ENCODE peak calls at places on chromosomes 4 and X, in eight cellular contexts. One of them, this sample, is unnamed.

GRCh38 chrX:42759881-42760280 is 18.1 kb downstream of the PPP1R2C start:
- DNase-seq in naive thymus-derived CD4-positive, alpha-beta T cell: no peak
- DNase-seq in GM10248: no peak
- DNase-seq in NCI-H2171 treated with DMSO at 0.1 percent for 48 hours: no peak
- DNase-seq in activated T-cell treated with anti-CD3 and anti-CD28 coated beads for 1 hour: no peak
- DNase-seq in right lobe of liver: no peak
- DNase-seq in stimulated activated CD4-positive, alpha-beta T cell treated with anti-CD3 and anti-CD28 coated beads, Interleukin-1b, Interleukin-23, amount 100 ng/mL, for 1 hour: no peak
- DNase-seq in activated CD8-positive, alpha-beta memory T cell treated with anti-CD3 and anti-CD28 coated beads for 1 hour: no peak
- DNase-seq in this sample: no peak

GRCh38 chr4:75678473-75678872 is 5.3 kb upstream of the G3BP2 start:
- DNase-seq in naive thymus-derived CD4-positive, alpha-beta T cell: no peak
- DNase-seq in GM10248: no peak
- DNase-seq in NCI-H2171 treated with DMSO at 0.1 percent for 48 hours: no peak
- DNase-seq in activated T-cell treated with anti-CD3 and anti-CD28 coated beads for 1 hour: no peak
- DNase-seq in right lobe of liver: no peak
- DNase-seq in stimulated activated CD4-positive, alpha-beta T cell treated with anti-CD3 and anti-CD28 coated beads, Interleukin-1b, Interleukin-23, amount 100 ng/mL, for 1 hour: no peak
- DNase-seq in activated CD8-positive, alpha-beta memory T cell treated with anti-CD3 and anti-CD28 coated beads for 1 hour: no peak
- DNase-seq in this sample: no peak

GRCh38 chr4:147110968-147111367 is 165.3 kb upstream of the TTC29 start:
- DNase-seq in naive thymus-derived CD4-positive, alpha-beta T cell: no peak
- DNase-seq in GM10248: no peak
- DNase-seq in NCI-H2171 treated with DMSO at 0.1 percent for 48 hours: no peak
- DNase-seq in activated T-cell treated with anti-CD3 and anti-CD28 coated beads for 1 hour: no peak
- DNase-seq in right lobe of liver: no peak
- DNase-seq in stimulated activated CD4-positive, alpha-beta T cell treated with anti-CD3 and anti-CD28 coated beads, Interleukin-1b, Interleukin-23, amount 100 ng/mL, for 1 hour: no peak
- DNase-seq in activated CD8-positive, alpha-beta memory T cell treated with anti-CD3 and anti-CD28 coated beads for 1 hour: no peak
- DNase-seq in this sample: no peak

GRCh38 chr4:13539047-13539720 is 5.1 kb downstream of the NKX3-2 start:
- DNase-seq in naive thymus-derived CD4-positive, alpha-beta T cell: no peak
- DNase-seq in GM10248: peak; percentile 18
- DNase-seq in NCI-H2171 treated with DMSO at 0.1 percent for 48 hours: no peak
- DNase-seq in activated T-cell treated with anti-CD3 and anti-CD28 coated beads for 1 hour: no peak
- DNase-seq in right lobe of liver: no peak
- DNase-seq in stimulated activated CD4-positive, alpha-beta T cell treated with anti-CD3 and anti-CD28 coated beads, Interleukin-1b, Interleukin-23, amount 100 ng/mL, for 1 hour: no peak
- DNase-seq in activated CD8-positive, alpha-beta memory T cell treated with anti-CD3 and anti-CD28 coated beads for 1 hour: no peak
- DNase-seq in this sample: no peak

GRCh38 chrX:30570505-30570904 is 7.1 kb downstream of the TASL start:
- DNase-seq in naive thymus-derived CD4-positive, alpha-beta T cell: peak; percentile 33
- DNase-seq in GM10248: no peak
- DNase-seq in NCI-H2171 treated with DMSO at 0.1 percent for 48 hours: peak; percentile 3
- DNase-seq in activated T-cell treated with anti-CD3 and anti-CD28 coated beads for 1 hour: no peak
- DNase-seq in right lobe of liver: no peak
- DNase-seq in stimulated activated CD4-positive, alpha-beta T cell treated with anti-CD3 and anti-CD28 coated beads, Interleukin-1b, Interleukin-23, amount 100 ng/mL, for 1 hour: no peak
- DNase-seq in activated CD8-positive, alpha-beta memory T cell treated with anti-CD3 and anti-CD28 coated beads for 1 hour: no peak
- DNase-seq in this sample: no peak

GRCh38 chr4:25313194-25313895 is 771 bp downstream of the ZCCHC4 start:
- DNase-seq in naive thymus-derived CD4-positive, alpha-beta T cell: no peak
- DNase-seq in GM10248: no peak
- DNase-seq in NCI-H2171 treated with DMSO at 0.1 percent for 48 hours: no peak
- DNase-seq in activated T-cell treated with anti-CD3 and anti-CD28 coated beads for 1 hour: no peak
- DNase-seq in right lobe of liver: no peak
- DNase-seq in stimulated activated CD4-positive, alpha-beta T cell treated with anti-CD3 and anti-CD28 coated beads, Interleukin-1b, Interleukin-23, amount 100 ng/mL, for 1 hour: no peak
- DNase-seq in activated CD8-positive, alpha-beta memory T cell treated with anti-CD3 and anti-CD28 coated beads for 1 hour: no peak
- DNase-seq in this sample: no peak

GRCh38 chr4:82851318-82851717 is 39.6 kb downstream of the SEC31A start:
- DNase-seq in naive thymus-derived CD4-positive, alpha-beta T cell: no peak
- DNase-seq in GM10248: no peak
- DNase-seq in NCI-H2171 treated with DMSO at 0.1 percent for 48 hours: no peak
- DNase-seq in activated T-cell treated with anti-CD3 and anti-CD28 coated beads for 1 hour: no peak
- DNase-seq in right lobe of liver: no peak
- DNase-seq in stimulated activated CD4-positive, alpha-beta T cell treated with anti-CD3 and anti-CD28 coated beads, Interleukin-1b, Interleukin-23, amount 100 ng/mL, for 1 hour: no peak
- DNase-seq in activated CD8-positive, alpha-beta memory T cell treated with anti-CD3 and anti-CD28 coated beads for 1 hour: no peak
- DNase-seq in this sample: no peak

GRCh38 chrX:119401569-119401968 is 2.4 kb downstream of the SLC25A43 start:
- DNase-seq in naive thymus-derived CD4-positive, alpha-beta T cell: no peak
- DNase-seq in GM10248: no peak
- DNase-seq in NCI-H2171 treated with DMSO at 0.1 percent for 48 hours: no peak
- DNase-seq in activated T-cell treated with anti-CD3 and anti-CD28 coated beads for 1 hour: no peak
- DNase-seq in right lobe of liver: no peak
- DNase-seq in stimulated activated CD4-positive, alpha-beta T cell treated with anti-CD3 and anti-CD28 coated beads, Interleukin-1b, Interleukin-23, amount 100 ng/mL, for 1 hour: no peak
- DNase-seq in activated CD8-positive, alpha-beta memory T cell treated with anti-CD3 and anti-CD28 coated beads for 1 hour: no peak
- DNase-seq in this sample: no peak

GRCh38 chr4:63063765-63064164 is 1345.5 kb downstream of the TECRL start:
- DNase-seq in naive thymus-derived CD4-positive, alpha-beta T cell: no peak
- DNase-seq in GM10248: no peak
- DNase-seq in NCI-H2171 treated with DMSO at 0.1 percent for 48 hours: no peak
- DNase-seq in activated T-cell treated with anti-CD3 and anti-CD28 coated beads for 1 hour: no peak
- DNase-seq in right lobe of liver: no peak
- DNase-seq in stimulated activated CD4-positive, alpha-beta T cell treated with anti-CD3 and anti-CD28 coated beads, Interleukin-1b, Interleukin-23, amount 100 ng/mL, for 1 hour: no peak
- DNase-seq in activated CD8-positive, alpha-beta memory T cell treated with anti-CD3 and anti-CD28 coated beads for 1 hour: no peak
- DNase-seq in this sample: no peak

GRCh38 chr4:77617203-77617602 is 11.6 kb downstream of the CXCL13 start:
- DNase-seq in naive thymus-derived CD4-positive, alpha-beta T cell: no peak
- DNase-seq in GM10248: no peak
- DNase-seq in NCI-H2171 treated with DMSO at 0.1 percent for 48 hours: no peak
- DNase-seq in activated T-cell treated with anti-CD3 and anti-CD28 coated beads for 1 hour: no peak
- DNase-seq in right lobe of liver: no peak
- DNase-seq in stimulated activated CD4-positive, alpha-beta T cell treated with anti-CD3 and anti-CD28 coated beads, Interleukin-1b, Interleukin-23, amount 100 ng/mL, for 1 hour: no peak
- DNase-seq in activated CD8-positive, alpha-beta memory T cell treated with anti-CD3 and anti-CD28 coated beads for 1 hour: no peak
- DNase-seq in this sample: no peak

GRCh38 chr4:114921790-114922581 is 191.4 kb downstream of the NDST4 start:
- DNase-seq in naive thymus-derived CD4-positive, alpha-beta T cell: no peak
- DNase-seq in GM10248: no peak
- DNase-seq in NCI-H2171 treated with DMSO at 0.1 percent for 48 hours: peak; percentile 93
- DNase-seq in activated T-cell treated with anti-CD3 and anti-CD28 coated beads for 1 hour: no peak
- DNase-seq in right lobe of liver: peak; percentile 18
- DNase-seq in stimulated activated CD4-positive, alpha-beta T cell treated with anti-CD3 and anti-CD28 coated beads, Interleukin-1b, Interleukin-23, amount 100 ng/mL, for 1 hour: no peak
- DNase-seq in activated CD8-positive, alpha-beta memory T cell treated with anti-CD3 and anti-CD28 coated beads for 1 hour: no peak
- DNase-seq in this sample: no peak

GRCh38 chrX:9829308-9830267 is 43.4 kb downstream of the SHROOM2 start:
- DNase-seq in naive thymus-derived CD4-positive, alpha-beta T cell: no peak
- DNase-seq in GM10248: peak; percentile 62
- DNase-seq in NCI-H2171 treated with DMSO at 0.1 percent for 48 hours: no peak
- DNase-seq in activated T-cell treated with anti-CD3 and anti-CD28 coated beads for 1 hour: no peak
- DNase-seq in right lobe of liver: no peak
- DNase-seq in stimulated activated CD4-positive, alpha-beta T cell treated with anti-CD3 and anti-CD28 coated beads, Interleukin-1b, Interleukin-23, amount 100 ng/mL, for 1 hour: no peak
- DNase-seq in activated CD8-positive, alpha-beta memory T cell treated with anti-CD3 and anti-CD28 coated beads for 1 hour: no peak
- DNase-seq in this sample: no peak

GRCh38 chr4:41632481-41633073 is 94.6 kb downstream of the LIMCH1 start:
- DNase-seq in naive thymus-derived CD4-positive, alpha-beta T cell: no peak
- DNase-seq in GM10248: no peak
- DNase-seq in NCI-H2171 treated with DMSO at 0.1 percent for 48 hours: no peak
- DNase-seq in activated T-cell treated with anti-CD3 and anti-CD28 coated beads for 1 hour: no peak
- DNase-seq in right lobe of liver: no peak
- DNase-seq in stimulated activated CD4-positive, alpha-beta T cell treated with anti-CD3 and anti-CD28 coated beads, Interleukin-1b, Interleukin-23, amount 100 ng/mL, for 1 hour: no peak
- DNase-seq in activated CD8-positive, alpha-beta memory T cell treated with anti-CD3 and anti-CD28 coated beads for 1 hour: no peak
- DNase-seq in this sample: no peak

GRCh38 chr4:24160358-24160757 is 270.5 kb upstream of the PPARGC1A start:
- DNase-seq in naive thymus-derived CD4-positive, alpha-beta T cell: no peak
- DNase-seq in GM10248: no peak
- DNase-seq in NCI-H2171 treated with DMSO at 0.1 percent for 48 hours: no peak
- DNase-seq in activated T-cell treated with anti-CD3 and anti-CD28 coated beads for 1 hour: no peak
- DNase-seq in right lobe of liver: no peak
- DNase-seq in stimulated activated CD4-positive, alpha-beta T cell treated with anti-CD3 and anti-CD28 coated beads, Interleukin-1b, Interleukin-23, amount 100 ng/mL, for 1 hour: no peak
- DNase-seq in activated CD8-positive, alpha-beta memory T cell treated with anti-CD3 and anti-CD28 coated beads for 1 hour: no peak
- DNase-seq in this sample: no peak

GRCh38 chr4:99088485-99089365 is at the start of gene ADH5:
- DNase-seq in naive thymus-derived CD4-positive, alpha-beta T cell: peak; percentile 88
- DNase-seq in GM10248: peak; percentile 95
- DNase-seq in NCI-H2171 treated with DMSO at 0.1 percent for 48 hours: peak; percentile 77
- DNase-seq in activated T-cell treated with anti-CD3 and anti-CD28 coated beads for 1 hour: peak; percentile 89
- DNase-seq in right lobe of liver: peak; percentile 91
- DNase-seq in stimulated activated CD4-positive, alpha-beta T cell treated with anti-CD3 and anti-CD28 coated beads, Interleukin-1b, Interleukin-23, amount 100 ng/mL, for 1 hour: peak; percentile 82
- DNase-seq in activated CD8-positive, alpha-beta memory T cell treated with anti-CD3 and anti-CD28 coated beads for 1 hour: peak; percentile 91
- DNase-seq in this sample: peak; percentile 76

GRCh38 chrX:49186125-49187027 is at the start of gene PRICKLE3:
- DNase-seq in naive thymus-derived CD4-positive, alpha-beta T cell: peak; percentile 62
- DNase-seq in GM10248: peak; percentile 82
- DNase-seq in NCI-H2171 treated with DMSO at 0.1 percent for 48 hours: peak; percentile 52
- DNase-seq in activated T-cell treated with anti-CD3 and anti-CD28 coated beads for 1 hour: peak; percentile 66
- DNase-seq in right lobe of liver: peak; percentile 91
- DNase-seq in stimulated activated CD4-positive, alpha-beta T cell treated with anti-CD3 and anti-CD28 coated beads, Interleukin-1b, Interleukin-23, amount 100 ng/mL, for 1 hour: no peak
- DNase-seq in activated CD8-positive, alpha-beta memory T cell treated with anti-CD3 and anti-CD28 coated beads for 1 hour: peak; percentile 61
- DNase-seq in this sample: peak; percentile 47

GRCh38 chrX:139194571-139195280 is 335.8 kb upstream of the F9 start:
- DNase-seq in naive thymus-derived CD4-positive, alpha-beta T cell: no peak
- DNase-seq in GM10248: no peak
- DNase-seq in NCI-H2171 treated with DMSO at 0.1 percent for 48 hours: no peak
- DNase-seq in activated T-cell treated with anti-CD3 and anti-CD28 coated beads for 1 hour: no peak
- DNase-seq in right lobe of liver: peak; percentile 62
- DNase-seq in stimulated activated CD4-positive, alpha-beta T cell treated with anti-CD3 and anti-CD28 coated beads, Interleukin-1b, Interleukin-23, amount 100 ng/mL, for 1 hour: no peak
- DNase-seq in activated CD8-positive, alpha-beta memory T cell treated with anti-CD3 and anti-CD28 coated beads for 1 hour: no peak
- DNase-seq in this sample: no peak

GRCh38 chr4:149972407-149972806 is 105.8 kb upstream of the DCLK2 start:
- DNase-seq in naive thymus-derived CD4-positive, alpha-beta T cell: no peak
- DNase-seq in GM10248: no peak
- DNase-seq in NCI-H2171 treated with DMSO at 0.1 percent for 48 hours: no peak
- DNase-seq in activated T-cell treated with anti-CD3 and anti-CD28 coated beads for 1 hour: no peak
- DNase-seq in right lobe of liver: no peak
- DNase-seq in stimulated activated CD4-positive, alpha-beta T cell treated with anti-CD3 and anti-CD28 coated beads, Interleukin-1b, Interleukin-23, amount 100 ng/mL, for 1 hour: no peak
- DNase-seq in activated CD8-positive, alpha-beta memory T cell treated with anti-CD3 and anti-CD28 coated beads for 1 hour: no peak
- DNase-seq in this sample: no peak

GRCh38 chr4:36348403-36348938 is 67.1 kb downstream of the DTHD1 start:
- DNase-seq in naive thymus-derived CD4-positive, alpha-beta T cell: no peak
- DNase-seq in GM10248: peak; percentile 55
- DNase-seq in NCI-H2171 treated with DMSO at 0.1 percent for 48 hours: no peak
- DNase-seq in activated T-cell treated with anti-CD3 and anti-CD28 coated beads for 1 hour: no peak
- DNase-seq in right lobe of liver: no peak
- DNase-seq in stimulated activated CD4-positive, alpha-beta T cell treated with anti-CD3 and anti-CD28 coated beads, Interleukin-1b, Interleukin-23, amount 100 ng/mL, for 1 hour: no peak
- DNase-seq in activated CD8-positive, alpha-beta memory T cell treated with anti-CD3 and anti-CD28 coated beads for 1 hour: no peak
- DNase-seq in this sample: no peak

GRCh38 chr4:26055855-26056254 is 141.8 kb downstream of the SMIM20 start:
- DNase-seq in naive thymus-derived CD4-positive, alpha-beta T cell: no peak
- DNase-seq in GM10248: no peak
- DNase-seq in NCI-H2171 treated with DMSO at 0.1 percent for 48 hours: no peak
- DNase-seq in activated T-cell treated with anti-CD3 and anti-CD28 coated beads for 1 hour: no peak
- DNase-seq in right lobe of liver: no peak
- DNase-seq in stimulated activated CD4-positive, alpha-beta T cell treated with anti-CD3 and anti-CD28 coated beads, Interleukin-1b, Interleukin-23, amount 100 ng/mL, for 1 hour: no peak
- DNase-seq in activated CD8-positive, alpha-beta memory T cell treated with anti-CD3 and anti-CD28 coated beads for 1 hour: no peak
- DNase-seq in this sample: no peak

GRCh38 chr4:67036791-67037190 is 508.5 kb downstream of the CENPC start:
- DNase-seq in naive thymus-derived CD4-positive, alpha-beta T cell: no peak
- DNase-seq in GM10248: no peak
- DNase-seq in NCI-H2171 treated with DMSO at 0.1 percent for 48 hours: no peak
- DNase-seq in activated T-cell treated with anti-CD3 and anti-CD28 coated beads for 1 hour: no peak
- DNase-seq in right lobe of liver: no peak
- DNase-seq in stimulated activated CD4-positive, alpha-beta T cell treated with anti-CD3 and anti-CD28 coated beads, Interleukin-1b, Interleukin-23, amount 100 ng/mL, for 1 hour: no peak
- DNase-seq in activated CD8-positive, alpha-beta memory T cell treated with anti-CD3 and anti-CD28 coated beads for 1 hour: no peak
- DNase-seq in this sample: no peak

GRCh38 chr4:20288846-20289512 is 37.3 kb downstream of the SLIT2 start:
- DNase-seq in naive thymus-derived CD4-positive, alpha-beta T cell: no peak
- DNase-seq in GM10248: no peak
- DNase-seq in NCI-H2171 treated with DMSO at 0.1 percent for 48 hours: no peak
- DNase-seq in activated T-cell treated with anti-CD3 and anti-CD28 coated beads for 1 hour: no peak
- DNase-seq in right lobe of liver: no peak
- DNase-seq in stimulated activated CD4-positive, alpha-beta T cell treated with anti-CD3 and anti-CD28 coated beads, Interleukin-1b, Interleukin-23, amount 100 ng/mL, for 1 hour: no peak
- DNase-seq in activated CD8-positive, alpha-beta memory T cell treated with anti-CD3 and anti-CD28 coated beads for 1 hour: no peak
- DNase-seq in this sample: no peak

GRCh38 chr4:6885953-6886557 is 23.6 kb upstream of the TBC1D14 start:
- DNase-seq in naive thymus-derived CD4-positive, alpha-beta T cell: no peak
- DNase-seq in GM10248: peak; percentile 45
- DNase-seq in NCI-H2171 treated with DMSO at 0.1 percent for 48 hours: peak; percentile 47
- DNase-seq in activated T-cell treated with anti-CD3 and anti-CD28 coated beads for 1 hour: no peak
- DNase-seq in right lobe of liver: peak; percentile 77
- DNase-seq in stimulated activated CD4-positive, alpha-beta T cell treated with anti-CD3 and anti-CD28 coated beads, Interleukin-1b, Interleukin-23, amount 100 ng/mL, for 1 hour: no peak
- DNase-seq in activated CD8-positive, alpha-beta memory T cell treated with anti-CD3 and anti-CD28 coated beads for 1 hour: no peak
- DNase-seq in this sample: no peak

GRCh38 chrX:52574416-52575275 is 57.8 kb upstream of the XAGE1B start:
- DNase-seq in naive thymus-derived CD4-positive, alpha-beta T cell: peak; percentile 40
- DNase-seq in GM10248: peak; percentile 38
- DNase-seq in NCI-H2171 treated with DMSO at 0.1 percent for 48 hours: peak; percentile 16
- DNase-seq in activated T-cell treated with anti-CD3 and anti-CD28 coated beads for 1 hour: peak; percentile 4
- DNase-seq in right lobe of liver: no peak
- DNase-seq in stimulated activated CD4-positive, alpha-beta T cell treated with anti-CD3 and anti-CD28 coated beads, Interleukin-1b, Interleukin-23, amount 100 ng/mL, for 1 hour: no peak
- DNase-seq in activated CD8-positive, alpha-beta memory T cell treated with anti-CD3 and anti-CD28 coated beads for 1 hour: no peak
- DNase-seq in this sample: peak; percentile 5

GRCh38 chr4:26238782-26239647 is 81.8 kb upstream of the RBPJ start:
- DNase-seq in naive thymus-derived CD4-positive, alpha-beta T cell: no peak
- DNase-seq in GM10248: no peak
- DNase-seq in NCI-H2171 treated with DMSO at 0.1 percent for 48 hours: peak; percentile 62
- DNase-seq in activated T-cell treated with anti-CD3 and anti-CD28 coated beads for 1 hour: no peak
- DNase-seq in right lobe of liver: no peak
- DNase-seq in stimulated activated CD4-positive, alpha-beta T cell treated with anti-CD3 and anti-CD28 coated beads, Interleukin-1b, Interleukin-23, amount 100 ng/mL, for 1 hour: no peak
- DNase-seq in activated CD8-positive, alpha-beta memory T cell treated with anti-CD3 and anti-CD28 coated beads for 1 hour: no peak
- DNase-seq in this sample: no peak

GRCh38 chrX:154350429-154351182 is 23.8 kb downstream of the FLNA start:
- DNase-seq in naive thymus-derived CD4-positive, alpha-beta T cell: no peak
- DNase-seq in GM10248: no peak
- DNase-seq in NCI-H2171 treated with DMSO at 0.1 percent for 48 hours: no peak
- DNase-seq in activated T-cell treated with anti-CD3 and anti-CD28 coated beads for 1 hour: no peak
- DNase-seq in right lobe of liver: peak; percentile 52
- DNase-seq in stimulated activated CD4-positive, alpha-beta T cell treated with anti-CD3 and anti-CD28 coated beads, Interleukin-1b, Interleukin-23, amount 100 ng/mL, for 1 hour: no peak
- DNase-seq in activated CD8-positive, alpha-beta memory T cell treated with anti-CD3 and anti-CD28 coated beads for 1 hour: no peak
- DNase-seq in this sample: no peak

GRCh38 chr4:66585767-66586166 is 915.5 kb upstream of the EPHA5 start:
- DNase-seq in naive thymus-derived CD4-positive, alpha-beta T cell: no peak
- DNase-seq in GM10248: no peak
- DNase-seq in NCI-H2171 treated with DMSO at 0.1 percent for 48 hours: peak; percentile 70
- DNase-seq in activated T-cell treated with anti-CD3 and anti-CD28 coated beads for 1 hour: no peak
- DNase-seq in right lobe of liver: no peak
- DNase-seq in stimulated activated CD4-positive, alpha-beta T cell treated with anti-CD3 and anti-CD28 coated beads, Interleukin-1b, Interleukin-23, amount 100 ng/mL, for 1 hour: no peak
- DNase-seq in activated CD8-positive, alpha-beta memory T cell treated with anti-CD3 and anti-CD28 coated beads for 1 hour: no peak
- DNase-seq in this sample: no peak

GRCh38 chrX:135191838-135192237 is 20.6 kb upstream of the CT55 start:
- DNase-seq in naive thymus-derived CD4-positive, alpha-beta T cell: no peak
- DNase-seq in GM10248: no peak
- DNase-seq in NCI-H2171 treated with DMSO at 0.1 percent for 48 hours: no peak
- DNase-seq in activated T-cell treated with anti-CD3 and anti-CD28 coated beads for 1 hour: no peak
- DNase-seq in right lobe of liver: no peak
- DNase-seq in stimulated activated CD4-positive, alpha-beta T cell treated with anti-CD3 and anti-CD28 coated beads, Interleukin-1b, Interleukin-23, amount 100 ng/mL, for 1 hour: no peak
- DNase-seq in activated CD8-positive, alpha-beta memory T cell treated with anti-CD3 and anti-CD28 coated beads for 1 hour: no peak
- DNase-seq in this sample: no peak

GRCh38 chr4:176340871-176341685 is 21.3 kb downstream of the SPCS3 start:
- DNase-seq in naive thymus-derived CD4-positive, alpha-beta T cell: peak; percentile 52
- DNase-seq in GM10248: peak; percentile 28
- DNase-seq in NCI-H2171 treated with DMSO at 0.1 percent for 48 hours: peak; percentile 28
- DNase-seq in activated T-cell treated with anti-CD3 and anti-CD28 coated beads for 1 hour: no peak
- DNase-seq in right lobe of liver: no peak
- DNase-seq in stimulated activated CD4-positive, alpha-beta T cell treated with anti-CD3 and anti-CD28 coated beads, Interleukin-1b, Interleukin-23, amount 100 ng/mL, for 1 hour: no peak
- DNase-seq in activated CD8-positive, alpha-beta memory T cell treated with anti-CD3 and anti-CD28 coated beads for 1 hour: no peak
- DNase-seq in this sample: no peak

GRCh38 chrX:110051559-110051958 is 48.6 kb downstream of the TMEM164 start:
- DNase-seq in naive thymus-derived CD4-positive, alpha-beta T cell: no peak
- DNase-seq in GM10248: no peak
- DNase-seq in NCI-H2171 treated with DMSO at 0.1 percent for 48 hours: peak; percentile 4
- DNase-seq in activated T-cell treated with anti-CD3 and anti-CD28 coated beads for 1 hour: no peak
- DNase-seq in right lobe of liver: no peak
- DNase-seq in stimulated activated CD4-positive, alpha-beta T cell treated with anti-CD3 and anti-CD28 coated beads, Interleukin-1b, Interleukin-23, amount 100 ng/mL, for 1 hour: no peak
- DNase-seq in activated CD8-positive, alpha-beta memory T cell treated with anti-CD3 and anti-CD28 coated beads for 1 hour: no peak
- DNase-seq in this sample: no peak

GRCh38 chr4:4558881-4559280 is 17.0 kb upstream of the STX18 start:
- DNase-seq in naive thymus-derived CD4-positive, alpha-beta T cell: no peak
- DNase-seq in GM10248: no peak
- DNase-seq in NCI-H2171 treated with DMSO at 0.1 percent for 48 hours: no peak
- DNase-seq in activated T-cell treated with anti-CD3 and anti-CD28 coated beads for 1 hour: no peak
- DNase-seq in right lobe of liver: no peak
- DNase-seq in stimulated activated CD4-positive, alpha-beta T cell treated with anti-CD3 and anti-CD28 coated beads, Interleukin-1b, Interleukin-23, amount 100 ng/mL, for 1 hour: no peak
- DNase-seq in activated CD8-positive, alpha-beta memory T cell treated with anti-CD3 and anti-CD28 coated beads for 1 hour: no peak
- DNase-seq in this sample: no peak